ENCODE peak calls at places on chromosome 5, in five cellular contexts. One of them, this sample, is unnamed.

GRCh38 chr5:160287378-160288051 is 24.8 kb downstream of the CCNJL start:
- DNase-seq in left lung: peak; percentile 85
- DNase-seq in tibial nerve: no peak
- DNase-seq in heart left ventricle: peak; percentile 85
- DNase-seq in K562: no peak
- DNase-seq in this sample: peak; percentile 79

GRCh38 chr5:131364507-131365050 is 100.7 kb downstream of the CDC42SE2 start:
- DNase-seq in left lung: no peak
- DNase-seq in tibial nerve: no peak
- DNase-seq in heart left ventricle: no peak
- DNase-seq in K562: no peak
- DNase-seq in this sample: no peak

GRCh38 chr5:2724831-2725230 is 26.6 kb downstream of the IRX2 start:
- DNase-seq in left lung: no peak
- DNase-seq in tibial nerve: no peak
- DNase-seq in heart left ventricle: no peak
- DNase-seq in K562: no peak
- DNase-seq in this sample: no peak

GRCh38 chr5:123358751-123359150 is 64.5 kb downstream of the CEP120 start:
- DNase-seq in left lung: no peak
- DNase-seq in tibial nerve: no peak
- DNase-seq in heart left ventricle: no peak
- DNase-seq in K562: no peak
- DNase-seq in this sample: no peak

GRCh38 chr5:133371371-133372155 is 240.8 kb downstream of the FSTL4 start:
- DNase-seq in left lung: peak; percentile 43
- DNase-seq in tibial nerve: no peak
- DNase-seq in heart left ventricle: no peak
- DNase-seq in K562: no peak
- DNase-seq in this sample: no peak

GRCh38 chr5:52856564-52856963 is 68.8 kb downstream of the ITGA1 start:
- DNase-seq in left lung: no peak
- DNase-seq in tibial nerve: no peak
- DNase-seq in heart left ventricle: no peak
- DNase-seq in K562: no peak
- DNase-seq in this sample: no peak

GRCh38 chr5:9483251-9483650 is 62.6 kb downstream of the SEMA5A start:
- DNase-seq in left lung: no peak
- DNase-seq in tibial nerve: no peak
- DNase-seq in heart left ventricle: no peak
- DNase-seq in K562: no peak
- DNase-seq in this sample: no peak

GRCh38 chr5:148760945-148761638 is 65.3 kb upstream of the ADRB2 start:
- DNase-seq in left lung: no peak
- DNase-seq in tibial nerve: no peak
- DNase-seq in heart left ventricle: no peak
- DNase-seq in K562: no peak
- DNase-seq in this sample: no peak

GRCh38 chr5:105506692-105507277 is 1944.2 kb upstream of the NUDT12 start:
- DNase-seq in left lung: no peak
- DNase-seq in tibial nerve: no peak
- DNase-seq in heart left ventricle: peak; percentile 15
- DNase-seq in K562: peak; percentile 14
- DNase-seq in this sample: peak; percentile 37

GRCh38 chr5:60597570-60597969 is 102.4 kb downstream of the DEPDC1B start:
- DNase-seq in left lung: no peak
- DNase-seq in tibial nerve: no peak
- DNase-seq in heart left ventricle: no peak
- DNase-seq in K562: no peak
- DNase-seq in this sample: no peak

GRCh38 chr5:91386120-91386519 is 3.0 kb upstream of the ARRDC3 start:
- DNase-seq in left lung: no peak
- DNase-seq in tibial nerve: no peak
- DNase-seq in heart left ventricle: no peak
- DNase-seq in K562: no peak
- DNase-seq in this sample: no peak

GRCh38 chr5:89756955-89757354 is 652.6 kb downstream of the CETN3 start:
- DNase-seq in left lung: no peak
- DNase-seq in tibial nerve: no peak
- DNase-seq in heart left ventricle: no peak
- DNase-seq in K562: no peak
- DNase-seq in this sample: no peak

GRCh38 chr5:171295299-171295698 is 13.7 kb upstream of the TLX3 start:
- DNase-seq in left lung: no peak
- DNase-seq in tibial nerve: no peak
- DNase-seq in heart left ventricle: no peak
- DNase-seq in K562: no peak
- DNase-seq in this sample: no peak

GRCh38 chr5:132381614-132382013 is 12.1 kb downstream of the SLC22A5 start:
- DNase-seq in left lung: no peak
- DNase-seq in tibial nerve: no peak
- DNase-seq in heart left ventricle: no peak
- DNase-seq in K562: no peak
- DNase-seq in this sample: no peak

GRCh38 chr5:100444961-100445360 is 90.2 kb upstream of the FAM174A start:
- DNase-seq in left lung: no peak
- DNase-seq in tibial nerve: no peak
- DNase-seq in heart left ventricle: no peak
- DNase-seq in K562: no peak
- DNase-seq in this sample: no peak

DNA sequence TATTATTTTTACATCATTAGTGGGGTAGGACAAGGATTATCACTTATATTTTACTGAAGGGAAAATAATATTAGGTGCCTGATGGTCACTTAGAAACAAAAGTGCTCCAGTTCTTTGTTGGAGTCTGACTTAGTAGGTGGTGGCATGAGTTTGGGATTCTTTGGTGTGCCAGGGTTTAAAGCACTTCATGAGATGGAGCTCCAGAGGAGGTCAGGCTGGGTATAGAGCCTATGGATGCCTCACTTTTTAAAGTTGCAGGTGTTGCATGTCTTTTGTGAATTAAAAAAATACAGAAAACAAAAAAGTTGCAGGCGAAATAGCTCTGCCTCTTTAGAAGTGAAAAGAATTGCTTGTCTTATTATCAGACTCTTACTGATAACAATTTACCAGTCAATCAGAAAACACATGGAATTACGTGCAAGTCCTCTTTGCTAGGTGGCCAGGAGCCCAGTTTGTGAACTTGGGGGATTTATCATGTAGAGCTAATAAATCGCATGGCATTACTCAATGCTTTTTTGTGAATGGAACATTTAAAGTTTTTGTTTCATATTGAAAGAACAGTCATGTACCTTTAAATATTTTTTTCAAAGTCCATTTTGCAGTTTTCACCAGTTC is 1.6 kb downstream of the ITK start:
- DNase-seq in left lung: no peak
- DNase-seq in tibial nerve: no peak
- DNase-seq in heart left ventricle: no peak
- DNase-seq in K562: no peak
- DNase-seq in this sample: no peak
- H3K4me1 ChIP-seq in left lung: no peaks in the 10 kb centered on the region
- H3K4me1 ChIP-seq in tibial nerve: no peaks in the 10 kb centered on the region
- H3K4me1 ChIP-seq in heart left ventricle: no peaks in the 10 kb centered on the region
- H3K4me1 ChIP-seq in K562: no peaks in the 10 kb centered on the region
- H3K4me1 ChIP-seq in this sample: no peaks in the 10 kb centered on the region

GRCh38 chr5:140806834-140807775 is at the start of gene PCDHA4:
- DNase-seq in left lung: no peak
- DNase-seq in tibial nerve: no peak
- DNase-seq in heart left ventricle: no peak
- DNase-seq in K562: peak; percentile 17
- DNase-seq in this sample: no peak
- H3K9me3 ChIP-seq in left lung: peaks cover 67% of the 10 kb centered on the region
- H3K9me3 ChIP-seq in tibial nerve: no peaks in the 10 kb centered on the region
- H3K9me3 ChIP-seq in heart left ventricle: peaks cover 49% of the 10 kb centered on the region
- H3K9me3 ChIP-seq in K562: no peaks in the 10 kb centered on the region
- H3K9me3 ChIP-seq in this sample: no peaks in the 10 kb centered on the region

GRCh38 chr5:58499951-58500350 is 8.7 kb downstream of the GAPT start:
- DNase-seq in left lung: no peak
- DNase-seq in tibial nerve: no peak
- DNase-seq in heart left ventricle: no peak
- DNase-seq in K562: no peak
- DNase-seq in this sample: no peak

GRCh38 chr5:58499231-58499630 is 8.0 kb downstream of the GAPT start:
- DNase-seq in left lung: no peak
- DNase-seq in tibial nerve: no peak
- DNase-seq in heart left ventricle: no peak
- DNase-seq in K562: no peak
- DNase-seq in this sample: no peak

GRCh38 chr5:58505502-58505901 is 14.3 kb downstream of the GAPT start:
- DNase-seq in left lung: no peak
- DNase-seq in tibial nerve: no peak
- DNase-seq in heart left ventricle: no peak
- DNase-seq in K562: no peak
- DNase-seq in this sample: no peak

GRCh38 chr5:58503634-58504033 is 12.4 kb downstream of the GAPT start:
- DNase-seq in left lung: no peak
- DNase-seq in tibial nerve: no peak
- DNase-seq in heart left ventricle: no peak
- DNase-seq in K562: no peak
- DNase-seq in this sample: no peak

DNA sequence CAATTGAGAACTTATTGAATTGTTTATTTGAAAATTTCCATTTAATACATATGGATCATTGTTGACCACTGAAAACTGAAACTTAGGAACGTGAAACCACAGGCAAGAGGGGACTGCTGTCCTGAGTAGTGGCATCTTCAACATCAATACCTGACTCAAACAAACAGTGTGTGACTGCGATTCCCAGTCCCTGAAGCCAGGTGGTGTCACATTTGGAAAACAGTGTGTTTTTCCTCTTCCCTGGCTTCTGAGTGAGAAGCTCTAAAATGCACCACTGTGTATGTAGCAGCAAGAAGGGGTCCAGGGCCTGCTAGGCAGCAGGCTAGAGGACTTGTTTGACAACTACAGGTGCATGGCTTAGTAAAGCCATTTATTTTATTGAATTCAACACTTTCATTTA is 10.8 kb downstream of the GAPT start:
- DNase-seq in left lung: no peak
- DNase-seq in tibial nerve: no peak
- DNase-seq in heart left ventricle: no peak
- DNase-seq in K562: no peak
- DNase-seq in this sample: peak; percentile 16
- H3K4me1 ChIP-seq in left lung: no peaks in the 10 kb centered on the region
- H3K4me1 ChIP-seq in tibial nerve: no peaks in the 10 kb centered on the region
- H3K4me1 ChIP-seq in heart left ventricle: no peaks in the 10 kb centered on the region
- H3K4me1 ChIP-seq in K562: no peaks in the 10 kb centered on the region
- H3K4me1 ChIP-seq in this sample: peaks cover 26% of the 10 kb centered on the region

GRCh38 chr5:141150993-141151325 is 1.1 kb downstream of the PCDHB6 start:
- DNase-seq in left lung: no peak
- DNase-seq in tibial nerve: no peak
- DNase-seq in heart left ventricle: no peak
- DNase-seq in K562: no peak
- DNase-seq in this sample: no peak

GRCh38 chr5:141149812-141150211 is at the start of gene PCDHB6:
- DNase-seq in left lung: no peak
- DNase-seq in tibial nerve: no peak
- DNase-seq in heart left ventricle: no peak
- DNase-seq in K562: peak; percentile 13
- DNase-seq in this sample: no peak

GRCh38 chr5:141150215-141150992 is 547 bp downstream of the PCDHB6 start:
- DNase-seq in left lung: no peak
- DNase-seq in tibial nerve: no peak
- DNase-seq in heart left ventricle: peak; percentile 43
- DNase-seq in K562: no peak
- DNase-seq in this sample: no peak

DNA sequence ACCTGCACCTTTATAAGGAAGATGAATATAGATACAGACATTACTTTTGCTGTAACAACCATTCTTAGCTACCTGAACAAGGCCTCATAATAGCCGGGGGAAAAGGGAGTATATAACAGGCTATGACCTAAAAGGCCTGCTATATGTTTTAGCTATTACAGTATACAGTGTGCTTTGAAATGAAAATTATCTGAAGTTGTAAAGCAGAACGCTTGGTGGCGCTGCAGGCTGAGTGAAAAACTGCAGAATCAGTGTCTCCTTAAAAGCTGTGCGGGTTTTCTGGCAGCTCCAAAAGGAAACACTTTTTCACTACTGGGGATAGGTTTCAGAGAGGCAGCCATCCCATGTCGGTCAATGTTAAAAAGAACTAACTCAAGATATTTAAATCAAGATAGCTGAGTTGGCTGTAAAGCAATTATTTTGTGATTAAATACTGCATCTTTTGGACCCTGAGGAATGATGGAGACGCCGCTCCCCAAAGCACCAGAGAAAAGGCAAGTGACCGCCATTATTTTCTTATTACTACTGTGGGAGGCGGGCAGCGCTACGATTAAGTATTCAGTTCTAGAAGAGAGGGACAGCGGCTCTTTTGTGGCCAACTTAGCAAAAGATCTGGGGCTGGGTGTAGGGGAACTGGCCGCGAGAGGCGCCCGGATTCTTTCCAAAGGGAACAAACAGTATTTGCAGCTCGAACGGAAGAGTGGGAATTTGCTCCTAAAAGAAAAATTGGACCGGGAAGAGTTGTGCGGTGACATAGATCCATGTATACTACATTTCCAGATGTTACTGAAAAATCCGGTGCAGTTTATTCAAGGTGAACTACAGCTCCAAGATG is 5.9 kb downstream of the PCDHB6 start:
- DNase-seq in left lung: no peak
- DNase-seq in tibial nerve: no peak
- DNase-seq in heart left ventricle: no peak
- DNase-seq in K562: no peak
- DNase-seq in this sample: no peak
- H3K9me3 ChIP-seq in left lung: peaks cover 83% of the 10 kb centered on the region
- H3K9me3 ChIP-seq in tibial nerve: no peaks in the 10 kb centered on the region
- H3K9me3 ChIP-seq in heart left ventricle: peaks cover 90% of the 10 kb centered on the region
- H3K9me3 ChIP-seq in K562: no peaks in the 10 kb centered on the region
- H3K9me3 ChIP-seq in this sample: peaks cover 4% of the 10 kb centered on the region

GRCh38 chr5:95922798-95923197 is 38.9 kb downstream of the ELL2 start:
- DNase-seq in left lung: no peak
- DNase-seq in tibial nerve: no peak
- DNase-seq in heart left ventricle: no peak
- DNase-seq in K562: no peak
- DNase-seq in this sample: no peak
- H3K4me1 ChIP-seq in left lung: peaks cover 22% of the 10 kb centered on the region
- H3K4me1 ChIP-seq in tibial nerve: no peaks in the 10 kb centered on the region
- H3K4me1 ChIP-seq in heart left ventricle: peaks cover 7% of the 10 kb centered on the region
- H3K4me1 ChIP-seq in K562: peaks cover 39% of the 10 kb centered on the region
- H3K4me1 ChIP-seq in this sample: peaks cover 25% of the 10 kb centered on the region

DNA sequence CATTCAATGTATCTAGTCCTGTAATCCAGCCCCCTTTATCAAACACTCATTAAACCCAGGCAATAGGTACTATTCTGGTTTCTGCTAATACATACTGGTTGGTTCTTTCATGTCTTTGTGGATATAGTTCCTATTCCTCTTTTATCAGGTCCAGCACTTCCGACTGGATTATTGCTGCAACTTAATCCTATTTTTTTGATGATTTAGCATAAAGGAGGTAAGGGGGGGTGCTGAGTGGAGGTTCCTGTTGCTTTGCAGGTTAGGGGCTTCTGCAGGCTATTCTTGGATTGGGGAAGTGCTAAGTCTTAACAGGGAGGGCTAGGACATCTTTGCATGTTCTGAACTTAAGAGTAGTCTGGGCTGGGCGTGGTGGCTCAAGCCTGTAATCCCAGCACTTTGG is 377.7 kb downstream of the FGF10 start:
- DNase-seq in left lung: no peak
- DNase-seq in tibial nerve: no peak
- DNase-seq in heart left ventricle: no peak
- DNase-seq in K562: no peak
- DNase-seq in this sample: no peak
- H3K9me3 ChIP-seq in left lung: peaks cover 29% of the 10 kb centered on the region
- H3K9me3 ChIP-seq in tibial nerve: no peaks in the 10 kb centered on the region
- H3K9me3 ChIP-seq in heart left ventricle: no peaks in the 10 kb centered on the region
- H3K9me3 ChIP-seq in K562: no peaks in the 10 kb centered on the region
- H3K9me3 ChIP-seq in this sample: no peaks in the 10 kb centered on the region

GRCh38 chr5:109218767-109219166 is 191.0 kb downstream of the PJA2 start:
- DNase-seq in left lung: no peak
- DNase-seq in tibial nerve: no peak
- DNase-seq in heart left ventricle: no peak
- DNase-seq in K562: no peak
- DNase-seq in this sample: no peak
- H3K4me1 ChIP-seq in left lung: no peaks in the 10 kb centered on the region
- H3K4me1 ChIP-seq in tibial nerve: no peaks in the 10 kb centered on the region
- H3K4me1 ChIP-seq in heart left ventricle: no peaks in the 10 kb centered on the region
- H3K4me1 ChIP-seq in K562: no peaks in the 10 kb centered on the region
- H3K4me1 ChIP-seq in this sample: no peaks in the 10 kb centered on the region